ENCODE peak calls at places on chromosomes 3 and 15, in ten cellular contexts. One of them, this sample, is unnamed.
A peak's percentile ranks its signal among the peaks of the same experiment; 100 is the strongest.

GRCh38 chr15:90101130-90101968 is 919 bp downstream of the IDH2 start:
- DNase-seq in fibroblast of lung: no peak
- DNase-seq in NCI-H1417: peak; percentile 85
- DNase-seq in germinal center: peak; percentile 36
- DNase-seq in RPMI7951: peak; percentile 25
- DNase-seq in tibial nerve: peak; percentile 37
- DNase-seq in NCI-H1105 treated with DMSO at 0.1 percent for 48 hours: peak; percentile 32
- DNase-seq in AML-193: peak; percentile 34
- DNase-seq in GM18507: no peak
- DNase-seq in endothelial cell: peak; percentile 54
- DNase-seq in this sample: no peak

GRCh38 chr3:122774564-122774963 is 19.1 kb downstream of the HSPBAP1 start:
- DNase-seq in fibroblast of lung: peak; percentile 12
- DNase-seq in NCI-H1417: no peak
- DNase-seq in germinal center: no peak
- DNase-seq in RPMI7951: peak; percentile 7
- DNase-seq in tibial nerve: no peak
- DNase-seq in NCI-H1105 treated with DMSO at 0.1 percent for 48 hours: no peak
- DNase-seq in AML-193: no peak
- DNase-seq in GM18507: no peak
- DNase-seq in endothelial cell: no peak
- DNase-seq in this sample: peak; percentile 33

GRCh38 chr3:124078978-124079911 is 87.3 kb upstream of the ROPN1 start:
- DNase-seq in fibroblast of lung: peak; percentile 64
- DNase-seq in NCI-H1417: peak; percentile 73
- DNase-seq in germinal center: peak; percentile 10
- DNase-seq in RPMI7951: peak; percentile 44
- DNase-seq in tibial nerve: peak; percentile 45
- DNase-seq in NCI-H1105 treated with DMSO at 0.1 percent for 48 hours: peak; percentile 75
- DNase-seq in AML-193: peak; percentile 12
- DNase-seq in GM18507: peak; percentile 12
- DNase-seq in endothelial cell: peak; percentile 25
- DNase-seq in this sample: peak; percentile 63

GRCh38 chr15:63729115-63729884 is 104.4 kb downstream of the HERC1 start:
- DNase-seq in fibroblast of lung: no peak
- DNase-seq in NCI-H1417: no peak
- DNase-seq in germinal center: no peak
- DNase-seq in RPMI7951: no peak
- DNase-seq in tibial nerve: no peak
- DNase-seq in NCI-H1105 treated with DMSO at 0.1 percent for 48 hours: no peak
- DNase-seq in AML-193: no peak
- DNase-seq in GM18507: no peak
- DNase-seq in endothelial cell: no peak
- DNase-seq in this sample: no peak

GRCh38 chr15:58213587-58214360 is 75.6 kb downstream of the AQP9 start:
- DNase-seq in fibroblast of lung: peak; percentile 88
- DNase-seq in NCI-H1417: no peak
- DNase-seq in germinal center: no peak
- DNase-seq in RPMI7951: peak; percentile 78
- DNase-seq in tibial nerve: no peak
- DNase-seq in NCI-H1105 treated with DMSO at 0.1 percent for 48 hours: no peak
- DNase-seq in AML-193: no peak
- DNase-seq in GM18507: no peak
- DNase-seq in endothelial cell: no peak
- DNase-seq in this sample: no peak

GRCh38 chr3:173688216-173688842 is 290.8 kb downstream of the NLGN1 start:
- DNase-seq in fibroblast of lung: no peak
- DNase-seq in NCI-H1417: no peak
- DNase-seq in germinal center: no peak
- DNase-seq in RPMI7951: no peak
- DNase-seq in tibial nerve: no peak
- DNase-seq in NCI-H1105 treated with DMSO at 0.1 percent for 48 hours: no peak
- DNase-seq in AML-193: no peak
- DNase-seq in GM18507: no peak
- DNase-seq in endothelial cell: no peak
- DNase-seq in this sample: peak; percentile 21

GRCh38 chr3:148735597-148735996 is 37.9 kb downstream of the AGTR1 start:
- DNase-seq in fibroblast of lung: no peak
- DNase-seq in NCI-H1417: no peak
- DNase-seq in germinal center: no peak
- DNase-seq in RPMI7951: no peak
- DNase-seq in tibial nerve: no peak
- DNase-seq in NCI-H1105 treated with DMSO at 0.1 percent for 48 hours: no peak
- DNase-seq in AML-193: peak; percentile 98
- DNase-seq in GM18507: no peak
- DNase-seq in endothelial cell: no peak
- DNase-seq in this sample: peak; percentile 9

GRCh38 chr15:99021669-99022068 is 14.1 kb upstream of the PGPEP1L start:
- DNase-seq in fibroblast of lung: no peak
- DNase-seq in NCI-H1417: no peak
- DNase-seq in germinal center: no peak
- DNase-seq in RPMI7951: peak; percentile 22
- DNase-seq in tibial nerve: no peak
- DNase-seq in NCI-H1105 treated with DMSO at 0.1 percent for 48 hours: no peak
- DNase-seq in AML-193: no peak
- DNase-seq in GM18507: no peak
- DNase-seq in endothelial cell: no peak
- DNase-seq in this sample: peak; percentile 12

GRCh38 chr3:95333826-95334225 is 1271.0 kb downstream of the NSUN3 start:
- DNase-seq in fibroblast of lung: no peak
- DNase-seq in NCI-H1417: no peak
- DNase-seq in germinal center: no peak
- DNase-seq in RPMI7951: peak; percentile 1
- DNase-seq in tibial nerve: no peak
- DNase-seq in NCI-H1105 treated with DMSO at 0.1 percent for 48 hours: no peak
- DNase-seq in AML-193: peak; percentile 38
- DNase-seq in GM18507: no peak
- DNase-seq in endothelial cell: no peak
- DNase-seq in this sample: peak; percentile 20

GRCh38 chr15:90033006-90033405 is 31.9 kb downstream of the ZNF710 start:
- DNase-seq in fibroblast of lung: no peak
- DNase-seq in NCI-H1417: no peak
- DNase-seq in germinal center: no peak
- DNase-seq in RPMI7951: no peak
- DNase-seq in tibial nerve: no peak
- DNase-seq in NCI-H1105 treated with DMSO at 0.1 percent for 48 hours: no peak
- DNase-seq in AML-193: no peak
- DNase-seq in GM18507: no peak
- DNase-seq in endothelial cell: no peak
- DNase-seq in this sample: no peak

GRCh38 chr3:98612587-98612986 is 19.2 kb upstream of the CPOX start:
- DNase-seq in fibroblast of lung: no peak
- DNase-seq in NCI-H1417: peak; percentile 14
- DNase-seq in germinal center: no peak
- DNase-seq in RPMI7951: peak; percentile 26
- DNase-seq in tibial nerve: no peak
- DNase-seq in NCI-H1105 treated with DMSO at 0.1 percent for 48 hours: no peak
- DNase-seq in AML-193: no peak
- DNase-seq in GM18507: no peak
- DNase-seq in endothelial cell: no peak
- DNase-seq in this sample: no peak

GRCh38 chr15:72599855-72600464 is 54.5 kb upstream of the GOLGA6B start:
- DNase-seq in fibroblast of lung: peak; percentile 71
- DNase-seq in NCI-H1417: peak; percentile 76
- DNase-seq in germinal center: peak; percentile 38
- DNase-seq in RPMI7951: peak; percentile 55
- DNase-seq in tibial nerve: peak; percentile 48
- DNase-seq in NCI-H1105 treated with DMSO at 0.1 percent for 48 hours: peak; percentile 59
- DNase-seq in AML-193: peak; percentile 34
- DNase-seq in GM18507: peak; percentile 15
- DNase-seq in endothelial cell: peak; percentile 62
- DNase-seq in this sample: peak; percentile 49

GRCh38 chr3:59709702-59710555 is 660.1 kb upstream of the CFAP20DC start:
- DNase-seq in fibroblast of lung: no peak
- DNase-seq in NCI-H1417: no peak
- DNase-seq in germinal center: no peak
- DNase-seq in RPMI7951: no peak
- DNase-seq in tibial nerve: peak; percentile 37
- DNase-seq in NCI-H1105 treated with DMSO at 0.1 percent for 48 hours: no peak
- DNase-seq in AML-193: peak; percentile 99
- DNase-seq in GM18507: no peak
- DNase-seq in endothelial cell: no peak
- DNase-seq in this sample: no peak

GRCh38 chr15:101526021-101526420 is 36.5 kb upstream of the PCSK6 start:
- DNase-seq in fibroblast of lung: no peak
- DNase-seq in NCI-H1417: no peak
- DNase-seq in germinal center: no peak
- DNase-seq in RPMI7951: no peak
- DNase-seq in tibial nerve: no peak
- DNase-seq in NCI-H1105 treated with DMSO at 0.1 percent for 48 hours: no peak
- DNase-seq in AML-193: no peak
- DNase-seq in GM18507: no peak
- DNase-seq in endothelial cell: no peak
- DNase-seq in this sample: no peak

GRCh38 chr3:3334456-3334855 is 155.0 kb upstream of the CRBN start:
- DNase-seq in fibroblast of lung: no peak
- DNase-seq in NCI-H1417: no peak
- DNase-seq in germinal center: no peak
- DNase-seq in RPMI7951: peak; percentile 4
- DNase-seq in tibial nerve: no peak
- DNase-seq in NCI-H1105 treated with DMSO at 0.1 percent for 48 hours: no peak
- DNase-seq in AML-193: no peak
- DNase-seq in GM18507: no peak
- DNase-seq in endothelial cell: no peak
- DNase-seq in this sample: no peak

GRCh38 chr3:193874512-193874911 is 261.4 kb upstream of the HES1 start:
- DNase-seq in fibroblast of lung: no peak
- DNase-seq in NCI-H1417: no peak
- DNase-seq in germinal center: no peak
- DNase-seq in RPMI7951: no peak
- DNase-seq in tibial nerve: no peak
- DNase-seq in NCI-H1105 treated with DMSO at 0.1 percent for 48 hours: no peak
- DNase-seq in AML-193: no peak
- DNase-seq in GM18507: no peak
- DNase-seq in endothelial cell: no peak
- DNase-seq in this sample: no peak

GRCh38 chr15:90230610-90231009 is 3.1 kb downstream of the CIB1 start:
- DNase-seq in fibroblast of lung: no peak
- DNase-seq in NCI-H1417: no peak
- DNase-seq in germinal center: no peak
- DNase-seq in RPMI7951: no peak
- DNase-seq in tibial nerve: no peak
- DNase-seq in NCI-H1105 treated with DMSO at 0.1 percent for 48 hours: no peak
- DNase-seq in AML-193: no peak
- DNase-seq in GM18507: no peak
- DNase-seq in endothelial cell: no peak
- DNase-seq in this sample: no peak

GRCh38 chr3:189727191-189727590 is 96.0 kb downstream of the TP63 start:
- DNase-seq in fibroblast of lung: no peak
- DNase-seq in NCI-H1417: no peak
- DNase-seq in germinal center: no peak
- DNase-seq in RPMI7951: no peak
- DNase-seq in tibial nerve: no peak
- DNase-seq in NCI-H1105 treated with DMSO at 0.1 percent for 48 hours: no peak
- DNase-seq in AML-193: no peak
- DNase-seq in GM18507: no peak
- DNase-seq in endothelial cell: no peak
- DNase-seq in this sample: no peak

GRCh38 chr15:98713585-98714001 is 65.3 kb downstream of the IGF1R start:
- DNase-seq in fibroblast of lung: no peak
- DNase-seq in NCI-H1417: no peak
- DNase-seq in germinal center: no peak
- DNase-seq in RPMI7951: no peak
- DNase-seq in tibial nerve: no peak
- DNase-seq in NCI-H1105 treated with DMSO at 0.1 percent for 48 hours: no peak
- DNase-seq in AML-193: no peak
- DNase-seq in GM18507: no peak
- DNase-seq in endothelial cell: peak; percentile 17
- DNase-seq in this sample: no peak

GRCh38 chr3:138799822-138800221 is 34.9 kb downstream of the PIK3CB start:
- DNase-seq in fibroblast of lung: no peak
- DNase-seq in NCI-H1417: no peak
- DNase-seq in germinal center: no peak
- DNase-seq in RPMI7951: no peak
- DNase-seq in tibial nerve: no peak
- DNase-seq in NCI-H1105 treated with DMSO at 0.1 percent for 48 hours: no peak
- DNase-seq in AML-193: no peak
- DNase-seq in GM18507: no peak
- DNase-seq in endothelial cell: no peak
- DNase-seq in this sample: no peak

GRCh38 chr3:42979044-42979962 is at the start of gene GASK1A:
- DNase-seq in fibroblast of lung: no peak
- DNase-seq in NCI-H1417: peak; percentile 62
- DNase-seq in germinal center: no peak
- DNase-seq in RPMI7951: no peak
- DNase-seq in tibial nerve: no peak
- DNase-seq in NCI-H1105 treated with DMSO at 0.1 percent for 48 hours: peak; percentile 15
- DNase-seq in AML-193: peak; percentile 59
- DNase-seq in GM18507: no peak
- DNase-seq in endothelial cell: peak; percentile 56
- DNase-seq in this sample: peak; percentile 36

GRCh38 chr3:95154775-95155174 is 1091.9 kb downstream of the NSUN3 start:
- DNase-seq in fibroblast of lung: peak; percentile 21
- DNase-seq in NCI-H1417: no peak
- DNase-seq in germinal center: no peak
- DNase-seq in RPMI7951: peak; percentile 6
- DNase-seq in tibial nerve: no peak
- DNase-seq in NCI-H1105 treated with DMSO at 0.1 percent for 48 hours: no peak
- DNase-seq in AML-193: no peak
- DNase-seq in GM18507: no peak
- DNase-seq in endothelial cell: no peak
- DNase-seq in this sample: peak; percentile 57

GRCh38 chr3:46214751-46215352 is 6.7 kb upstream of the CCR1 start:
- DNase-seq in fibroblast of lung: peak; percentile 9
- DNase-seq in NCI-H1417: peak; percentile 16
- DNase-seq in germinal center: no peak
- DNase-seq in RPMI7951: no peak
- DNase-seq in tibial nerve: no peak
- DNase-seq in NCI-H1105 treated with DMSO at 0.1 percent for 48 hours: peak; percentile 4
- DNase-seq in AML-193: peak; percentile 33
- DNase-seq in GM18507: no peak
- DNase-seq in endothelial cell: peak; percentile 43
- DNase-seq in this sample: peak; percentile 35

GRCh38 chr3:52339612-52340011 is 23.5 kb downstream of the DNAH1 start:
- DNase-seq in fibroblast of lung: peak; percentile 91
- DNase-seq in NCI-H1417: peak; percentile 91
- DNase-seq in germinal center: peak; percentile 64
- DNase-seq in RPMI7951: peak; percentile 74
- DNase-seq in tibial nerve: peak; percentile 60
- DNase-seq in NCI-H1105 treated with DMSO at 0.1 percent for 48 hours: peak; percentile 73
- DNase-seq in AML-193: peak; percentile 86
- DNase-seq in GM18507: peak; percentile 38
- DNase-seq in endothelial cell: peak; percentile 60
- DNase-seq in this sample: peak; percentile 72

GRCh38 chr15:63243101-63243500 is 34.3 kb upstream of the APH1B start:
- DNase-seq in fibroblast of lung: peak; percentile 90
- DNase-seq in NCI-H1417: no peak
- DNase-seq in germinal center: no peak
- DNase-seq in RPMI7951: no peak
- DNase-seq in tibial nerve: no peak
- DNase-seq in NCI-H1105 treated with DMSO at 0.1 percent for 48 hours: no peak
- DNase-seq in AML-193: no peak
- DNase-seq in GM18507: no peak
- DNase-seq in endothelial cell: no peak
- DNase-seq in this sample: no peak

GRCh38 chr3:142853270-142854163 is 35.4 kb downstream of the PCOLCE2 start:
- DNase-seq in fibroblast of lung: no peak
- DNase-seq in NCI-H1417: no peak
- DNase-seq in germinal center: no peak
- DNase-seq in RPMI7951: peak; percentile 19
- DNase-seq in tibial nerve: no peak
- DNase-seq in NCI-H1105 treated with DMSO at 0.1 percent for 48 hours: no peak
- DNase-seq in AML-193: no peak
- DNase-seq in GM18507: no peak
- DNase-seq in endothelial cell: no peak
- DNase-seq in this sample: peak; percentile 95

GRCh38 chr15:66566963-66567531 is 1.2 kb upstream of the LCTL start:
- DNase-seq in fibroblast of lung: peak; percentile 73
- DNase-seq in NCI-H1417: peak; percentile 70
- DNase-seq in germinal center: peak; percentile 78
- DNase-seq in RPMI7951: peak; percentile 70
- DNase-seq in tibial nerve: peak; percentile 84
- DNase-seq in NCI-H1105 treated with DMSO at 0.1 percent for 48 hours: peak; percentile 74
- DNase-seq in AML-193: peak; percentile 55
- DNase-seq in GM18507: peak; percentile 50
- DNase-seq in endothelial cell: peak; percentile 76
- DNase-seq in this sample: peak; percentile 75

GRCh38 chr3:124510290-124510689 is 220.0 kb upstream of the UMPS start:
- DNase-seq in fibroblast of lung: no peak
- DNase-seq in NCI-H1417: no peak
- DNase-seq in germinal center: no peak
- DNase-seq in RPMI7951: no peak
- DNase-seq in tibial nerve: no peak
- DNase-seq in NCI-H1105 treated with DMSO at 0.1 percent for 48 hours: no peak
- DNase-seq in AML-193: no peak
- DNase-seq in GM18507: no peak
- DNase-seq in endothelial cell: no peak
- DNase-seq in this sample: peak; percentile 76

This sample was measured in M059J.